ENCODE peak calls at places on chromosomes 5 and 9, in six cellular contexts. K is hepatocyte, A is tibial artery, T is mammary epithelial cell, M is nephron progenitor cell, V is cardiac muscle cell. D is an unnamed sample.
A peak's percentile ranks its signal among the peaks of the same experiment; 100 is the strongest.

GRCh38 chr5:126338516-126339153 is 84.6 kb upstream of the GRAMD2B start:
- DNase-seq in A (no peak), V (no peak), K (no peak), M (peak; percentile 12), T (no peak), D (no peak)

GRCh38 chr9:137423810-137424291 is 658 bp downstream of the NOXA1 start:
- DNase-seq in M (no peak), V (no peak), K (peak; percentile 80), A (no peak), T (no peak), D (peak; percentile 79)

GRCh38 chr9:137380606-137381005 is 42.4 kb downstream of the EXD3 start:
- DNase-seq in V (no peak), A (no peak), K (no peak), M (no peak), T (no peak), D (no peak)

GRCh38 chr9:126053913-126054312 is 272.7 kb upstream of the MVB12B start:
- DNase-seq in A (no peak), K (no peak), T (no peak), M (no peak), V (no peak), D (peak; percentile 38)

GRCh38 chr9:131657031-131657377 is 82.9 kb downstream of the RAPGEF1 start:
- DNase-seq in A (no peak), M (no peak), V (no peak), K (no peak), T (no peak), D (no peak)

GRCh38 chr5:111537153-111538024 is 25.1 kb upstream of the STARD4 start:
- DNase-seq in V (no peak), A (no peak), M (no peak), K (no peak), T (no peak), D (no peak)

GRCh38 chr5:52787600-52788504 is at the start of the genes ITGA1 and PELO:
- DNase-seq in K (peak; percentile 81), T (peak; percentile 69), V (peak; percentile 81), A (peak; percentile 90), M (peak; percentile 86), D (no peak)

GRCh38 chr9:94853887-94854286 is 127.4 kb downstream of the AOPEP start:
- DNase-seq in A (no peak), K (peak; percentile 28), T (peak; percentile 81), M (no peak), V (no peak), D (no peak)

GRCh38 chr5:140240987-140241706 is 61.8 kb downstream of the PFDN1 start:
- DNase-seq in M (peak; percentile 78), V (peak; percentile 95), T (peak; percentile 78), A (peak; percentile 89), K (peak; percentile 90), D (no peak)

GRCh38 chr9:129109504-129109903 is 1.1 kb downstream of the CRAT start:
- DNase-seq in K (peak; percentile 37), M (no peak), V (no peak), A (peak; percentile 65), T (no peak), D (no peak)

GRCh38 chr9:70053864-70054263 is 10.2 kb downstream of the MAMDC2 start:
- DNase-seq in K (no peak), A (peak; percentile 53), M (no peak), T (peak; percentile 86), V (no peak), D (no peak)

DNA sequence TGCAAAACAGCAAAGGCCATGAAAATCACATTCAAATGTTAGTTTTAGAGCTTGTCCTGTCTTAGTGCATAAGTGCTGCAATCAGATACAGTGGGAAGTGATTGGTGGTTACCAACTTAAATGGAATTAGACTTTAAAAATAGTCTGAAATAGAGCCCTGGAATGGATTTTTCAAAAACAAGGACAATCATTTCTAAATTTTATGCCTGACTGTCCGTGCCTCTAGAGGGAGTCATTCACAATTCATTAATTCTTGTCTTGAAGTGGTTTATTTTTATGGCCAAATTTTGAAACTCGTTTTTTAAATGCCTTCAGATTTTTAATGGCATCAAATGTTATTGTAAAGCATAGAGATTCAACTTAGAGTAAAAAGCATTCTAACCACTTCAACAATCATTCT is 561.8 kb upstream of the DAB2 start:
- DNase-seq in A (no peak), K (no peak), T (no peak), M (no peak), V (no peak), D (no peak)
- TF ChIP-seq CTCF in A (no peak), K (no peak), T (peak; percentile 18), M (no peak), V (no peak), D (no peak)

GRCh38 chr9:97891736-97892135 is 30.6 kb downstream of the TRMO start:
- DNase-seq in V (no peak), T (no peak), M (no peak), A (no peak), K (no peak), D (no peak)

GRCh38 chr9:97895695-97896332 is 26.5 kb downstream of the TRMO start:
- DNase-seq in T (peak; percentile 23), A (no peak), M (peak; percentile 8), K (no peak), V (no peak), D (peak; percentile 54)

GRCh38 chr9:97889941-97890557 is 32.3 kb downstream of the TRMO start:
- DNase-seq in K (no peak), M (peak; percentile 57), T (no peak), V (peak; percentile 25), A (no peak), D (no peak)
- TF ChIP-seq CTCF in K (peak; percentile 53), M (peak; percentile 60), T (peak; percentile 75), V (peak; percentile 86), A (no peak), D (peak; percentile 85)

GRCh38 chr9:10525972-10526371 is 86.8 kb downstream of the PTPRD start:
- DNase-seq in T (no peak), A (no peak), V (no peak), M (no peak), K (no peak), D (no peak)
- TF ChIP-seq CTCF in T (no peak), A (no peak), V (no peak), M (no peak), K (no peak), D (no peak)

GRCh38 chr5:146401021-146401420 is 46.1 kb upstream of the TCERG1 start:
- DNase-seq in V (no peak), M (no peak), K (no peak), T (no peak), A (no peak), D (no peak)

GRCh38 chr5:146400206-146400605 is 46.9 kb upstream of the TCERG1 start:
- DNase-seq in V (no peak), A (no peak), T (no peak), K (no peak), M (no peak), D (no peak)

GRCh38 chr5:146395233-146395632 is 51.9 kb upstream of the TCERG1 start:
- DNase-seq in V (no peak), T (no peak), A (no peak), M (peak; percentile 19), K (no peak), D (no peak)

GRCh38 chr5:146402949-146403348 is 44.2 kb upstream of the TCERG1 start:
- DNase-seq in A (no peak), T (no peak), V (no peak), K (no peak), M (no peak), D (no peak)

GRCh38 chr5:146399446-146399845 is 47.7 kb upstream of the TCERG1 start:
- DNase-seq in M (no peak), T (no peak), A (no peak), K (no peak), V (no peak), D (no peak)
- TF ChIP-seq CTCF in M (no peak), T (no peak), A (no peak), K (no peak), V (no peak), D (no peak)

GRCh38 chr5:97042981-97043380 is 99.4 kb downstream of the LIX1 start:
- DNase-seq in M (peak; percentile 8), V (peak; percentile 81), T (peak; percentile 11), K (no peak), A (no peak), D (no peak)

GRCh38 chr5:97046270-97046982 is 96.0 kb downstream of the LIX1 start:
- DNase-seq in M (no peak), K (no peak), V (no peak), T (peak; percentile 13), A (no peak), D (no peak)

GRCh38 chr5:97041239-97041638 is 101.2 kb downstream of the LIX1 start:
- DNase-seq in A (no peak), V (no peak), T (no peak), M (no peak), K (no peak), D (no peak)

GRCh38 chr5:97043511-97043910 is 98.9 kb downstream of the LIX1 start:
- DNase-seq in V (peak; percentile 28), M (no peak), K (no peak), T (no peak), A (no peak), D (no peak)

DNA sequence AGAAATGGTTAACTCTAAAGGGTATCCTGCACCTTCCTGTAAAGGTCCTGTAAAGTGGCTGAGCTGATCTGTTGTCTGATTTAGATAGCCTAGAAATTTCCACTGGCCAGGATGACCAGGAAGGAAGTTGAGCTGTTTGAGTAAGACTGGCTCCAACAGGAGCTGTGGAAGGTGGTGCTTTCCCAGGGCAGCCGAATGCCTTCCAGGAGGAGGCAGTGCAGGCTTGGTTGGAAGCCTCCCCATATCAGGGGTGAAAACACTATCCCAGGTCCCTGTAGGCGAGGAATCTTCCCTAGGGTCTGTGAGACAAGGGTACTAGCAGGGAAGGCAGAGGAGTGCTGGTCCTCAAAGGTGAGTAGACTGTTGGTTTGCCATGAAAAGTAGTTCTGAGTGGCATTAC is 98.4 kb downstream of the LIX1 start:
- DNase-seq in M (peak; percentile 11), A (no peak), K (peak; percentile 55), V (peak; percentile 59), T (peak; percentile 35), D (no peak)
- TF ChIP-seq CTCF in M (peak; percentile 26), A (peak; percentile 22), K (peak; percentile 42), V (peak; percentile 32), T (peak; percentile 37), D (peak; percentile 13)

GRCh38 chr9:111896942-111897830 is 572 bp downstream of the UGCG start:
- DNase-seq in A (peak; percentile 52), M (peak; percentile 63), V (peak; percentile 55), T (peak; percentile 53), K (peak; percentile 83), D (no peak)
- TF ChIP-seq CTCF in A (no peak), M (no peak), V (peak; percentile 22), T (no peak), K (peak; percentile 35), D (no peak)

DNA sequence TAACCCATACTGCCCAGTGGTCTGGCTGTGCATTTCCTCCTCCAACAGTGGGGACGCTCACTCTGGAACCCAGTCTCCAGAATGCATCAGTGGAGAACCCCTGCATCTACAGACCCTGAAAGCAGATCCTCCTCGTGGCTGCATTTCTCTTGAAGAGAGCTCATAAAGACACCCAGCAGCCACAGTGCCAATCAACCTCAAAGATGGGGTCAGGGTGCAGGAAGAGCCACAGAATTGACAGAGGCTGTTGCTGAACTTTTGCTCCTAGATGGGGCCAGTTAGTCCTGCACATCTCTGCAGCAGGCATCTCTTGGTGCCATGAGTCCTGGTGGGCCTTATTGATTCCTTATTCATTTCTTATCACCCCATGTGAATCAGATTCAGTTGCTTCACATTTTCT is 39.6 kb downstream of the ADRB2 start:
- DNase-seq in T (no peak), A (no peak), M (no peak), K (no peak), V (no peak), D (no peak)
- TF ChIP-seq CTCF in T (no peak), A (no peak), M (no peak), K (no peak), V (no peak), D (no peak)